ENCODE peak calls at places on chromosome 10, in nine cellular contexts. W, N, G, Z, L, X, F, K and M are unnamed samples.
A peak's percentile ranks its signal among the peaks of the same experiment; 100 is the strongest.

GRCh38 chr10:80382989-80383388 is 25.4 kb upstream of the PRXL2A start:
- DNase-seq in X (no peak), Z (peak; percentile 36), N (no peak), L (peak; percentile 40), F (peak; percentile 40), K (peak; percentile 84), G (peak; percentile 46), W (no peak), M (no peak)

GRCh38 chr10:90787376-90787775 is 70.5 kb downstream of the HTR7 start:
- DNase-seq in F (no peak), N (no peak), L (no peak), G (no peak), K (no peak), W (no peak), Z (no peak), X (no peak), M (no peak)

GRCh38 chr10:74681917-74682627 is 144.3 kb upstream of the KAT6B start:
- DNase-seq in N (no peak), Z (no peak), L (no peak), X (no peak), G (no peak), W (no peak), K (no peak), F (no peak), M (no peak)

GRCh38 chr10:77179015-77179695 is 458.5 kb downstream of the KCNMA1 start:
- DNase-seq in X (no peak), W (no peak), Z (peak; percentile 29), N (no peak), K (peak; percentile 56), F (no peak), G (no peak), L (no peak), M (peak; percentile 71)

GRCh38 chr10:1154531-1154930 is 98.3 kb downstream of the WDR37 start:
- DNase-seq in L (peak; percentile 10), W (no peak), N (no peak), G (no peak), Z (no peak), K (no peak), X (peak; percentile 80), F (no peak), M (peak; percentile 44)

GRCh38 chr10:120945801-120946302 is 94.7 kb downstream of the WDR11 start:
- DNase-seq in W (no peak), Z (no peak), K (no peak), L (no peak), G (no peak), X (no peak), N (no peak), F (no peak), M (peak; percentile 73)

GRCh38 chr10:60237977-60238376 is 151.7 kb downstream of the ANK3 start:
- DNase-seq in X (no peak), F (no peak), Z (no peak), N (no peak), L (no peak), K (no peak), W (no peak), G (no peak), M (no peak)

GRCh38 chr10:3935933-3936359 is 150.9 kb upstream of the KLF6 start:
- DNase-seq in Z (no peak), L (peak; percentile 87), W (no peak), F (no peak), G (no peak), K (no peak), N (no peak), X (no peak), M (no peak)

GRCh38 chr10:96830511-96831199 is 1.4 kb upstream of the LCOR start:
- DNase-seq in N (peak; percentile 75), X (no peak), Z (peak; percentile 56), F (peak; percentile 66), L (peak; percentile 92), K (peak; percentile 90), W (no peak), G (peak; percentile 68), M (peak; percentile 69)

GRCh38 chr10:7561216-7561893 is 105.4 kb downstream of the ITIH5 start:
- DNase-seq in N (no peak), K (peak; percentile 34), G (peak; percentile 73), L (peak; percentile 25), Z (no peak), F (peak; percentile 49), X (no peak), W (no peak), M (no peak)

GRCh38 chr10:29067161-29067560 is 221.7 kb upstream of the LYZL1 start:
- DNase-seq in N (no peak), L (no peak), X (no peak), G (peak; percentile 63), W (no peak), F (no peak), K (no peak), Z (no peak), M (no peak)

GRCh38 chr10:50607526-50607925 is 16.2 kb downstream of the SGMS1 start:
- DNase-seq in G (no peak), L (no peak), Z (no peak), F (no peak), K (no peak), W (no peak), X (no peak), N (no peak), M (no peak)

GRCh38 chr10:50604049-50604640 is 19.6 kb downstream of the SGMS1 start:
- DNase-seq in L (no peak), Z (no peak), X (no peak), N (no peak), K (no peak), W (no peak), G (no peak), F (no peak), M (no peak)

GRCh38 chr10:50605280-50606270 is 18.2 kb downstream of the SGMS1 start:
- DNase-seq in Z (peak; percentile 24), W (no peak), G (peak; percentile 59), L (peak; percentile 54), X (no peak), F (peak; percentile 75), N (no peak), K (no peak), M (peak; percentile 76)

GRCh38 chr10:50603151-50603850 is 20.5 kb downstream of the SGMS1 start:
- DNase-seq in G (no peak), Z (no peak), L (no peak), N (no peak), W (no peak), F (no peak), K (no peak), X (no peak), M (no peak)

GRCh38 chr10:50604823-50605222 is 18.9 kb downstream of the SGMS1 start:
- DNase-seq in Z (no peak), L (no peak), K (no peak), X (no peak), W (no peak), F (no peak), N (no peak), G (no peak), M (no peak)
- H3K4me1 ChIP-seq in Z (peaks cover 86% of the 10 kb centered on the region), L (peaks cover 6% of the 10 kb centered on the region), K (peaks cover 27% of the 10 kb centered on the region), X (peaks cover 51% of the 10 kb centered on the region), W (peaks cover 5% of the 10 kb centered on the region), F (peaks cover 66% of the 10 kb centered on the region), N (no peaks in the 10 kb centered on the region), G (peaks cover 40% of the 10 kb centered on the region), M (no peaks in the 10 kb centered on the region)

GRCh38 chr10:10991144-10991543 is 26.5 kb upstream of the CELF2 start:
- DNase-seq in K (no peak), G (no peak), N (no peak), L (no peak), Z (no peak), F (no peak), X (no peak), W (no peak), M (no peak)

GRCh38 chr10:10986606-10987005 is 31.1 kb upstream of the CELF2 start:
- DNase-seq in Z (no peak), L (no peak), X (no peak), F (no peak), K (no peak), W (no peak), N (no peak), G (no peak), M (no peak)

GRCh38 chr10:10989669-10990068 is 28.0 kb upstream of the CELF2 start:
- DNase-seq in G (no peak), W (no peak), Z (no peak), X (no peak), L (no peak), N (no peak), F (no peak), K (no peak), M (no peak)

GRCh38 chr10:10985361-10985760 is 32.3 kb upstream of the CELF2 start:
- DNase-seq in K (no peak), N (no peak), W (no peak), F (no peak), X (no peak), Z (no peak), L (no peak), G (no peak), M (no peak)
- H3K4me3 ChIP-seq in K (no peak overlapping the region), N (no peak overlapping the region), W (no peak overlapping the region), F (no peak overlapping the region), X (no peak overlapping the region), Z (no peak overlapping the region), L (no peak overlapping the region), G (no peak overlapping the region), M (no peak overlapping the region)

DNA sequence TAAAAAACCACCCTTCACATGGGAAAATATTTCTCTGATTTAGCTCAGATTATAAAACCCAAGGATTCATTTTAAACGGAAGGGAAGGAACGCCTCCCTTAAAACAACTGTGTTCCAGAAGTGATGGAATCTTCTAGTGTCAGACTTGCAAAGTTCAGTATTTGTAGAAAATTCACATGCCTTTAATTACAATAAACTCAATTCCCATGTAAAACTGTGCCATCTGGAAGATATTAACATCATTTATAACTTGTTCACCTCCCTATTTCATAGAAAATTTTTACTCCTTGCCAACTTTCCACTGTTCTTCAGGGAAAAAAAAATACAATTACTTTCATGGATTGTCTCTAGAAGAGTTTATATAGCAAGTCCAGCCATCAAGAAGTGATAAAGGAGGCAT is 54.2 kb downstream of the NRP1 start:
- DNase-seq in N (no peak), F (no peak), G (no peak), W (no peak), X (no peak), Z (no peak), K (no peak), L (no peak), M (no peak)
- H3K4me1 ChIP-seq in N (peaks cover 4% of the 10 kb centered on the region), F (peaks cover 5% of the 10 kb centered on the region), G (peaks cover 5% of the 10 kb centered on the region), W (no peaks in the 10 kb centered on the region), X (peaks cover 68% of the 10 kb centered on the region), Z (peaks cover 74% of the 10 kb centered on the region), K (no peaks in the 10 kb centered on the region), L (no peaks in the 10 kb centered on the region), M (no peaks in the 10 kb centered on the region)

DNA sequence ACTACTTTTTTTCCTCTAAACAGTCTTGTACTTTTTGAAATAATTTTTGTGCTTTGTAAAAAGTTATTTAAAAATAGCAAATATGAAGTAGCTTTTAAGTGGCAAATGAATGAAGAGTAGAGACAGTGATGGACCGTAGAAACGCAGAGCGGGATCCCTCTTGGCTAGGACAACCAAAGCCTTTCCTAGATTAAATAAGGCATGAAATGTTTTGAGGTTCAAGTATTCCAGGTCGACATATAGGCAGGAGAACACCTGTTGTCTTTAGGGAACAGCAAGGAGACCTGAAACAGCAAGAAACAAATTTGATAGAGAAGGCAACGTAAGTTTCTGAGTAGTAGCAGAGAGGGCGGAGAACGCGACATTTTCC is 662 bp upstream of the PPRC1 start:
- DNase-seq in W (no peak), X (no peak), Z (no peak), L (no peak), K (peak; percentile 11), G (no peak), N (no peak), F (no peak), M (no peak)
- H3K4me3 ChIP-seq in W (peak overlapping the region; percentile 90), X (peak overlapping the region; percentile 90), Z (peak overlapping the region; percentile 92), L (peak overlapping the region; percentile 88), K (peak overlapping the region; percentile 99), G (peak overlapping the region; percentile 47), N (peak overlapping the region; percentile 65), F (peak overlapping the region; percentile 96), M (peak overlapping the region; percentile 95)

GRCh38 chr10:116744163-116744788 is 1.9 kb upstream of the HSPA12A start:
- DNase-seq in N (no peak), K (no peak), F (no peak), L (no peak), Z (no peak), X (no peak), W (no peak), G (no peak), M (no peak)
- H3K4me1 ChIP-seq in N (peaks cover 11% of the 10 kb centered on the region), K (no peaks in the 10 kb centered on the region), F (peaks cover 57% of the 10 kb centered on the region), L (no peaks in the 10 kb centered on the region), Z (peaks cover 23% of the 10 kb centered on the region), X (peaks cover 5% of the 10 kb centered on the region), W (peaks cover 9% of the 10 kb centered on the region), G (peaks cover 5% of the 10 kb centered on the region), M (peaks cover 13% of the 10 kb centered on the region)